ENCODE peak calls at places on chromosome 1, in eight cellular contexts. G is thoracic aorta, N is fibroblast of mammary gland, F is GM20000, J is neural crest cell, D is fibroblast of pulmonary artery, B is RWPE1, Y is IMR-90. U is an unnamed sample.

GRCh38 chr1:162212713-162213112 is 143.2 kb downstream of the NOS1AP start:
- DNase-seq in G (no peak), N (no peak), F (no peak), J (no peak), D (no peak), B (no peak), Y (no peak), U (no peak)

GRCh38 chr1:29120955-29121485 is 2.7 kb downstream of the TMEM200B start:
- DNase-seq in G (no peak), N (peak; percentile 49), F (peak; percentile 88), J (peak; percentile 64), D (peak; percentile 39), B (no peak), Y (peak; percentile 16), U (peak; percentile 77)

GRCh38 chr1:41664861-41665640 is 180.6 kb upstream of the EDN2 start:
- DNase-seq in G (no peak), N (peak; percentile 58), F (no peak), J (no peak), D (peak; percentile 85), B (peak; percentile 91), Y (peak; percentile 81), U (no peak)

GRCh38 chr1:182602945-182603645 is 1.1 kb downstream of the RGS16 start:
- DNase-seq in G (no peak), N (no peak), F (no peak), J (no peak), D (no peak), B (no peak), Y (no peak), U (no peak)

GRCh38 chr1:25784575-25785051 is 15.4 kb upstream of the SELENON start:
- DNase-seq in G (no peak), N (peak; percentile 18), F (no peak), J (no peak), D (no peak), B (no peak), Y (peak; percentile 60), U (no peak)

GRCh38 chr1:233087001-233087881 is 136.8 kb downstream of the NTPCR start:
- DNase-seq in G (no peak), N (no peak), F (no peak), J (no peak), D (no peak), B (no peak), Y (no peak), U (no peak)

GRCh38 chr1:84506729-84507453 is 510 bp upstream of the GNG5 start:
- DNase-seq in G (no peak), N (peak; percentile 5), F (no peak), J (no peak), D (no peak), B (no peak), Y (no peak), U (no peak)

GRCh38 chr1:240136402-240136801 is 44.7 kb downstream of the FMN2 start:
- DNase-seq in G (no peak), N (peak; percentile 24), F (no peak), J (no peak), D (no peak), B (peak; percentile 3), Y (peak; percentile 23), U (no peak)

GRCh38 chr1:16992102-16992501 is 11.7 kb upstream of the MFAP2 start:
- DNase-seq in G (no peak), N (no peak), F (no peak), J (no peak), D (no peak), B (no peak), Y (no peak), U (no peak)

GRCh38 chr1:219441884-219442283 is 171.0 kb downstream of the ZC3H11B start:
- DNase-seq in G (no peak), N (no peak), F (no peak), J (no peak), D (no peak), B (no peak), Y (no peak), U (no peak)

GRCh38 chr1:245172829-245173228 is 18.0 kb downstream of the KIF26B start:
- DNase-seq in G (no peak), N (no peak), F (no peak), J (no peak), D (no peak), B (no peak), Y (no peak), U (no peak)

GRCh38 chr1:245173446-245174178 is 18.8 kb downstream of the KIF26B start:
- DNase-seq in G (no peak), N (no peak), F (no peak), J (no peak), D (no peak), B (no peak), Y (no peak), U (no peak)

GRCh38 chr1:245168921-245169320 is 14.1 kb downstream of the KIF26B start:
- DNase-seq in G (no peak), N (no peak), F (no peak), J (no peak), D (no peak), B (no peak), Y (no peak), U (no peak)

GRCh38 chr1:245169391-245169790 is 14.6 kb downstream of the KIF26B start:
- DNase-seq in G (no peak), N (no peak), F (no peak), J (no peak), D (no peak), B (no peak), Y (no peak), U (no peak)

DNA sequence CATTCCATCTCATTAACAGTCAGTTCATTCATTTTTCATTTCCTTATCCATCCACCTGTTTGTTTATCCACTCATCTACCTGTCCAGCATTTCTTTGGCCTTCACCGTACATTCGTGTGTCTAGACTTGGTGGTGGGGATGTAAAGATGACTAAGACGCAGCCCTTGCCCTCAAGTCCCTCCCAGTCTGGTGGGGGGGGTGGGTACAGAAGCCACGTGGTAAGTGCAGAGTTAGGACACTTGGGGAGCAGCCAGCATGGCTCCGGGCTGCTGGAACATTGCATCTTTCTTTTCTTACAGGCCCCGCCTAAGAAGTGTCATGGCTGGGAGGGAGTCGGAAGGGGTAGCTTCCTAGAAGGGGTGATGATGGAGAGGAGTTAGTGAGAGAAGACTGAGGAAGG is 17.2 kb downstream of the KIF26B start:
- DNase-seq in G (no peak), N (peak; percentile 31), F (no peak), J (no peak), D (no peak), B (no peak), Y (no peak), U (no peak)
- TF ChIP-seq CTCF in G (no peak), N (no peak), F (no peak), J (no peak), D (no peak), B (no peak), Y (no peak), U (no peak)

DNA sequence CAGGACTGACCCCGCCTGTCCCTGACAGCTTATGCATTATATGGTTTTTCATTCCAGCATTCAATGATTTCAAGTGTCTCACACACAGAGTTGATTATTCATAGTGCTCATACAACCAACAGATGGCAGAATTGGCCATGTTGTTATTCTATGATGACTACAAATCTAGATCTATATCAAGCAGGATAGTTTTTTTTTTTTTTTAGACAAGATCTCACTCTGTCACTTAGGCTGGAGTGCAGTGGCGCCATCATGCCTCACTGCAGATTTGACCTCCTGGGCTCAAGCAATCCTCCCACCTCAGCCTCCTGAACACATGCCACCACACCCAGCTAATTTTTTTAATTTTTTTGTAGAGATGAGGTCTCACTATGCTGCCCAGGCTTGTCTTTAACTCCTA is 40.1 kb upstream of the LRRC8D start:
- DNase-seq in G (no peak), N (peak; percentile 61), F (peak; percentile 42), J (no peak), D (peak; percentile 53), B (peak; percentile 46), Y (peak; percentile 69), U (no peak)
- TF ChIP-seq CTCF in G (no peak), N (peak; percentile 45), F (no peak), J (peak; percentile 50), D (peak; percentile 34), B (peak; percentile 42), Y (peak; percentile 54), U (no peak)

GRCh38 chr1:237737938-237738610 is 152.6 kb downstream of the ZP4 start:
- DNase-seq in G (no peak), N (no peak), F (no peak), J (no peak), D (no peak), B (no peak), Y (no peak), U (no peak)

GRCh38 chr1:237737448-237737847 is 153.3 kb downstream of the ZP4 start:
- DNase-seq in G (no peak), N (no peak), F (no peak), J (no peak), D (no peak), B (no peak), Y (no peak), U (no peak)

GRCh38 chr1:237732657-237733056 is 158.1 kb downstream of the ZP4 start:
- DNase-seq in G (no peak), N (no peak), F (no peak), J (no peak), D (no peak), B (no peak), Y (no peak), U (no peak)

GRCh38 chr1:237740831-237741230 is 149.9 kb downstream of the ZP4 start:
- DNase-seq in G (no peak), N (no peak), F (no peak), J (no peak), D (no peak), B (no peak), Y (no peak), U (no peak)

DNA sequence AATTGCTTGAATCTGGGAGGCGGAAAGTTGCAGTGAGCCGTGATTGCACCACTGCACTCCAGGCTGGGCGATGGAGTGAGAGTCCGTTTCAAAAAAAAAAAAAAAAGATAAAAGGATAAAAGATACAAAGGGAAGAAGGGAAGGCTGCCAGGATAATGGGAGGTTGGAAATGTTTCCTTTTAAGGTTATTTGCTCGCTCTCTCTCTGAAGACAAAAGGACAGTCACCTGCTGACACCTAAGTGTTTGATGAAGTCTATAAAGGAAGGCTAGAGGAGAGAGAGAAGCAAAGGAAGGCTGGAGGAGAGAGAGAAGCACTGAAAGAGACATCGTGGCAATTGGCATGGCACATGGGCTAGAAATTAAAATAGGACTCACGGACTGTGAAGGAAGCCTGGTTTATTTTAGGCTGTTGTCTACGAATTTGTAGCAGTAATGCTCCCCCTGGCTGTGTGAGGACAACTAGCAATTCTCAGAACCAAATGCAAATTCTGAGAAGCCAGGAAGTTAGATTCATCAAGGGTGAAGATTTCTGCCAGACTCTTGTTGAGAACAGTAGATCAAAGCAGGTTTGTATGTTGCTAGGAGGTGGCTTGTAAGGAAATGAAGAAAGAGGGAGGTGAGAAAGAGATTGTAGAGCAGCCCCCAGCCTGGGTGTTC is 154.2 kb downstream of the ZP4 start:
- DNase-seq in G (no peak), N (no peak), F (no peak), J (no peak), D (peak; percentile 4), B (peak; percentile 27), Y (peak; percentile 1), U (no peak)
- TF ChIP-seq CTCF in G (no peak), N (peak; percentile 5), F (no peak), J (peak; percentile 51), D (peak; percentile 28), B (no peak), Y (no peak), U (no peak)

GRCh38 chr1:14804626-14805025 is 206.1 kb downstream of the KAZN start:
- DNase-seq in G (no peak), N (no peak), F (no peak), J (no peak), D (no peak), B (peak; percentile 31), Y (no peak), U (peak; percentile 36)
- TF ChIP-seq CTCF in G (no peak), N (peak; percentile 10), F (no peak), J (peak; percentile 47), D (no peak), B (no peak), Y (no peak), U (peak; percentile 42)